ENCODE peak calls at places on chromosome 12, in four cellular contexts. G is coronary artery, K is AG09309, E is foreskin fibroblast. J is an unnamed sample.

GRCh38 chr12:24760606-24761378 is 188.1 kb downstream of the BCAT1 start:
- DNase-seq in K (no peak), G (no peak), E (no peak), J (no peak)

GRCh38 chr12:64826234-64826633 is 1.8 kb downstream of the TBC1D30 start:
- DNase-seq in E (no peak), G (no peak), K (no peak), J (no peak)

GRCh38 chr12:120886194-120887018 is 17.8 kb downstream of the SPPL3 start:
- DNase-seq in K (no peak), E (no peak), G (no peak), J (no peak)

GRCh38 chr12:47307680-47308399 is 228.1 kb upstream of the AMIGO2 start:
- DNase-seq in G (no peak), E (peak; percentile 39), K (peak; percentile 40), J (no peak)

GRCh38 chr12:57803317-57803893 is 15.1 kb downstream of the AVIL start:
- DNase-seq in K (peak; percentile 17), G (no peak), E (peak; percentile 35), J (no peak)

GRCh38 chr12:131860472-131861260 is 32.5 kb downstream of the MMP17 start:
- DNase-seq in E (peak; percentile 42), K (no peak), G (no peak), J (peak; percentile 89)

GRCh38 chr12:53500119-53500775 is 836 bp upstream of the TARBP2 start:
- DNase-seq in G (no peak), E (peak; percentile 79), K (no peak), J (no peak)

GRCh38 chr12:22994276-22994675 is 369.3 kb downstream of the ETNK1 start:
- DNase-seq in K (no peak), E (no peak), G (no peak), J (no peak)

GRCh38 chr12:102024765-102025164 is 37.0 kb downstream of the WASHC3 start:
- DNase-seq in K (no peak), E (no peak), G (no peak), J (no peak)

GRCh38 chr12:121190523-121191031 is 19.4 kb upstream of the P2RX4 start:
- DNase-seq in K (peak; percentile 80), G (no peak), E (peak; percentile 90), J (no peak)

GRCh38 chr12:113087193-113087592 is 30.7 kb downstream of the DTX1 start:
- DNase-seq in K (no peak), E (no peak), G (no peak), J (no peak)

GRCh38 chr12:43310596-43310995 is 241.4 kb downstream of the ADAMTS20 start:
- DNase-seq in K (no peak), G (no peak), E (no peak), J (no peak)

GRCh38 chr12:15772405-15773018 is 16.7 kb downstream of the EPS8 start:
- DNase-seq in K (no peak), E (no peak), G (no peak), J (no peak)